ENCODE peak calls at places on chromosomes 11 and 22, in ten cellular contexts. A is transverse colon; P is CD4-positive, alpha-beta T cell; W is fibroblast of mammary gland; D is BJ; V is H9; E is foreskin fibroblast; N is AG10803; O is mucosa of descending colon; H is CD8-positive, alpha-beta T cell. X is an unnamed sample.

GRCh38 chr11:34784318-34784841 is 131.8 kb downstream of the APIP start:
- DNase-seq in A (no peak), P (no peak), W (no peak), D (no peak), V (no peak), E (no peak), N (no peak), O (no peak), H (no peak), X (no peak)

GRCh38 chr22:17998913-17999312 is 25.4 kb downstream of the MICAL3 start:
- DNase-seq in A (no peak), P (no peak), W (no peak), D (no peak), V (no peak), E (no peak), N (no peak), O (no peak), H (no peak), X (no peak)

GRCh38 chr22:24772493-24773220 is 1.9 kb downstream of the PIWIL3 start:
- DNase-seq in A (no peak), P (no peak), W (peak), D (no peak), V (peak), E (peak), N (peak), O (no peak), H (no peak), X (no peak)

GRCh38 chr11:33733978-33734377 is 2.2 kb downstream of the CD59 start:
- DNase-seq in A (no peak), P (no peak), W (no peak), D (no peak), V (no peak), E (no peak), N (no peak), O (no peak), H (no peak), X (no peak)

GRCh38 chr11:69949327-69949726 is 128.8 kb upstream of the ANO1 start:
- DNase-seq in A (no peak), P (no peak), W (peak), D (peak), V (peak), E (peak), N (peak), O (no peak), H (no peak), X (no peak)

GRCh38 chr22:47038206-47038835 is 275.9 kb downstream of the TBC1D22A start:
- DNase-seq in A (no peak), P (no peak), W (no peak), D (no peak), V (no peak), E (no peak), N (no peak), O (no peak), H (no peak), X (no peak)

GRCh38 chr22:48921411-48921903 is 906.2 kb downstream of the BRD1 start:
- DNase-seq in A (no peak), P (no peak), W (no peak), D (no peak), V (no peak), E (no peak), N (no peak), O (no peak), H (no peak), X (no peak)

GRCh38 chr11:81267246-81267645 is 1466.4 kb downstream of the FAM181B start:
- DNase-seq in A (no peak), P (no peak), W (no peak), D (no peak), V (no peak), E (no peak), N (no peak), O (no peak), H (no peak), X (no peak)

GRCh38 chr11:130829801-130830562 is 86.3 kb downstream of the SNX19 start:
- DNase-seq in A (peak), P (no peak), W (peak), D (no peak), V (no peak), E (no peak), N (peak), O (peak), H (no peak), X (no peak)

GRCh38 chr11:73493838-73494598 is 103.9 kb downstream of the FAM168A start:
- DNase-seq in A (no peak), P (no peak), W (peak), D (peak), V (peak), E (peak), N (peak), O (no peak), H (no peak), X (no peak)

GRCh38 chr11:110565690-110566336 is 136.1 kb downstream of the FDX1 start:
- DNase-seq in A (no peak), P (no peak), W (no peak), D (no peak), V (no peak), E (no peak), N (no peak), O (peak), H (no peak), X (no peak)

GRCh38 chr11:119057000-119057769 is at the start of gene HYOU1:
- DNase-seq in A (peak), P (peak), W (peak), D (peak), V (peak), E (peak), N (peak), O (peak), H (peak), X (peak)
- TF ChIP-seq CTCF in A (peak), P (peak), W (peak), D (peak), V (peak), E (peak), N (peak), O (no peak), H (no peak), X (no peak)

DNA sequence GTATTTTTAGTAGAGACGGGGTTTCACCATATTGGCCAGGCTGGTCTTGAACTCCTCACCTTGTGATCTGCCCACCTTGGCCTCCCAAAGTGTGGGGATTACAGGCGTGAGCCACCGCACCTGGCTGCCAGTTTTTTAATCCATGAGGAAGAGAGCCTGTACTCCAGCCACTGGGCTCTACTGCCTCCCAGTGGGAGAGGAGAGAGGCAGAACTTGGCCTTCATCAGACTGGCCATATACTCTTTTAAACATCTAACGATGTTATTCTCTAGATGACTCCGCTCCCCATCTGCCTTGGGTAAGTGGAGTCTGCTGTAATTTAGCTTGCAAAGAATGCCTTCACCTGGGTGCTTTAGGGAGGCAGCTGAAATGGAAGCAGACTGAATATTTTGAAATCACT is 34.6 kb downstream of the SLC6A5 start:
- DNase-seq in A (no peak), P (no peak), W (no peak), D (no peak), V (peak), E (no peak), N (no peak), O (no peak), H (no peak), X (no peak)
- TF ChIP-seq CTCF in A (no peak), P (no peak), W (peak), D (no peak), V (peak), E (no peak), N (no peak), O (no peak), H (no peak), X (no peak)

DNA sequence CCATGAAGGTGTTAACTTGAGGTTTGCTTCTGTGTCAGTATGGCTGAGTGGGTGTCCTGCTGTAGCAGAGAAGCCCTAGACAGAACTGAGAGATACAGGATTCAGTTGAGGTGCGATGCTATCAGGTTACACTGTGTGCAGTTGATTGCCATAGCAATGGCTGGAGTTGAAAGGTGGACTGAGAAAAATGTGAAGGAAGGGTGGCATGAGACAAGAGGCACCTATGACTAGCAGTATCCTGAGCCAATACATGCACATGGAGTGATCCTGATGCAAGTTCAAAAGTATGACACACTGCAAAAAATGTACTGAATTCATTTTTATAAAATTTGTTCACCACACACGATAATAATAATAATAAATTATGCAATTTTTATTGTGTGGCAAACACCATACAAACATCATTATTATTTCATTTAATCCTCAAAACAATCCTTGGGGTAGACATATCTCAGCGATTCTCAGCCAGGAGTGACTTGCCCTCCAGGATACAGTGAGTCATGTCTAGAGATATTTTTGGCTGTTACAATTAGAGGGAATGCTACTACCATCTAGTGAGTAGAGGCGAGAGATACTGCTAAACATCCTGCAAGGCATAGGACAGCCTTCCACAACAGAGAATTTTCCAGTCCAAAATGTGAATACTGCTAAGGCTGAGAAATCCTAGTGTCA is 3.9 kb upstream of the PIWIL4 start:
- DNase-seq in A (no peak), P (no peak), W (peak), D (no peak), V (no peak), E (no peak), N (peak), O (no peak), H (no peak), X (no peak)
- TF ChIP-seq CTCF in A (no peak), P (no peak), W (peak), D (peak), V (no peak), E (peak), N (peak), O (no peak), H (no peak), X (no peak)

DNA sequence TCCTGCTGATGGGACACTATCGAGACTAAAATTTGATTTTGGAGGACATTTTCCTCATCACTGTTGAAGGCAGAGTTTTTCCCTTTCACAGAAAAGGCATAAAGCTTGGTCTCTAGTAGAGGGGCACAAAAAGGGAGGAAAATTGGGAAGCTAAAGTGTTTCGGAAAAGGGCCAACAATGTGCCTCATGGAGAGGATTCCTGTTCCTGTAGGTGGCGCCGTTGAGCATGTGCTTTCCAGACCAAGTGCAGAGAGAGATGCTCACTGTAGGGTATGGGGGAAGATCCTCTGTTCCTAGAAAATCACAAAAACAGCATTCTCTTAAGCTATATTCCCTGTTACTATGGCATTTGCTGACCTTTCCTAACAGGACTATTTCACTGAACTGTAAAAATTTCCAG is 18.4 kb upstream of the OR4C5 start:
- DNase-seq in A (no peak), P (no peak), W (no peak), D (no peak), V (no peak), E (no peak), N (no peak), O (no peak), H (no peak), X (no peak)
- TF ChIP-seq CTCF in A (no peak), P (no peak), W (peak), D (no peak), V (peak), E (no peak), N (no peak), O (no peak), H (no peak), X (no peak)

GRCh38 chr22:36177160-36177559 is 16.6 kb upstream of the APOL3 start:
- DNase-seq in A (no peak), P (no peak), W (no peak), D (no peak), V (no peak), E (no peak), N (no peak), O (no peak), H (no peak), X (no peak)

GRCh38 chr22:36180038-36180880 is 19.7 kb upstream of the APOL3 start:
- DNase-seq in A (peak), P (peak), W (peak), D (no peak), V (peak), E (peak), N (peak), O (peak), H (peak), X (peak)

GRCh38 chr22:36171941-36172340 is 11.4 kb upstream of the APOL3 start:
- DNase-seq in A (no peak), P (no peak), W (no peak), D (no peak), V (peak), E (no peak), N (no peak), O (no peak), H (no peak), X (no peak)

GRCh38 chr22:36180928-36181327 is 20.4 kb upstream of the APOL3 start:
- DNase-seq in A (no peak), P (no peak), W (no peak), D (no peak), V (no peak), E (no peak), N (no peak), O (no peak), H (no peak), X (no peak)

DNA sequence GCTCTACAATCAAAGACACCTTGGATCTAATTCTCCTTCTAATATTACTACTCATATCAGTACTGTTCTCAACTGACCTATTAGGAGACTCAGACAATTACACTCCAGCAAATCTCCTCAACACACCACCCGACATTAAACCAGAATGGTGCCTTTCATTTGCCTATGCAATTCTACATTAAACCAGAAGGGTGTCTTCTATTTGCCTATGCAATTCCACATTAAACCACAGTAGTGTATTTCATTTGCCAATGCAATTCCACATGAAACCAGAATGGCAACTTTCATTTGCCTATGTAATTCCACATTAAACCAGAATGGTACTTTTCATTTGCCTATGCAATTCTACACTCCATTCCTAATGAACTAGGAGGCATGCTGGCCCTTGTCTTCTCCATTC is 15.3 kb upstream of the APOL3 start:
- DNase-seq in A (no peak), P (no peak), W (no peak), D (no peak), V (no peak), E (no peak), N (no peak), O (no peak), H (no peak), X (no peak)
- TF ChIP-seq CTCF in A (no peak), P (no peak), W (no peak), D (peak), V (peak), E (no peak), N (no peak), O (no peak), H (no peak), X (no peak)

DNA sequence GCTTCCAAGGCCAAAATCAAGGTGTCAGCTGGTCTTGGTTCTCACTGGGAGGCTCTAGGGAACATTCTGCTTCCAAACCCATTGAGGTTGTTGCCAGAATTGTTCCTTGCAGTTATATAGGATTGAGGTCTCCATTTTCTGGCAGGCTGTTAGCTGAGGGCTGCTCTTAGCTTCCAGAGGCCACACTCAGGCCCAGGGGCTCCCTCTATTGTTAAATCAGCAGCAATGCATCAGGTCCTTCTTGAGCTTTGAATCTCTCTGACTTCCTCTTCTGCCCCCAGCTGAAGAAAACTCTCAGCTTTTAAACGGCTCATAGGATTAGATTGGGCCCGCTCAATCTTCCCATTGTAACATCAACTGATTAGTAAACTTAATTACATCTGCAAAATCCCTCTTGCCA is 39.3 kb upstream of the BSX start:
- DNase-seq in A (peak), P (peak), W (peak), D (no peak), V (peak), E (peak), N (peak), O (peak), H (peak), X (no peak)
- TF ChIP-seq CTCF in A (peak), P (peak), W (peak), D (peak), V (peak), E (peak), N (peak), O (peak), H (peak), X (no peak)

DNA sequence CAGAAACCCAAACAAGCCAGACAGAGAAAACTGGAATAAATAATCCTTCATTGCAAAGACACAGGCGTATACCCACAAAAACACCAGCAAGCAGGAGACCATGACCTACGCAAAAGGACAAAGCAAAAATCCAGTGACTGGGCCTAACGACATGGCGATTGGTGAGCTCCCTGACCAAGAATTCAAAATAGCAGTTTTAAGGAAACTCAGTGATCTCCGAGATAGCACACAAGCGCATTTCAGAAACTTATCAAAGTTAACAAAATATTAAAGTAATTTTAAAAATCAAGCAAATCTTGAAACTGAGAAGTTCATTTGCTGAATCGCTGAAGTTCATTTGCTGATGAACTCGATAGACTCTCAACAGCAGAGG is 27.6 kb downstream of the DBX1 start:
- DNase-seq in A (no peak), P (no peak), W (no peak), D (no peak), V (no peak), E (no peak), N (no peak), O (no peak), H (no peak), X (no peak)
- TF ChIP-seq CTCF in A (no peak), P (peak), W (no peak), D (no peak), V (peak), E (no peak), N (no peak), O (no peak), H (no peak), X (no peak)

DNA sequence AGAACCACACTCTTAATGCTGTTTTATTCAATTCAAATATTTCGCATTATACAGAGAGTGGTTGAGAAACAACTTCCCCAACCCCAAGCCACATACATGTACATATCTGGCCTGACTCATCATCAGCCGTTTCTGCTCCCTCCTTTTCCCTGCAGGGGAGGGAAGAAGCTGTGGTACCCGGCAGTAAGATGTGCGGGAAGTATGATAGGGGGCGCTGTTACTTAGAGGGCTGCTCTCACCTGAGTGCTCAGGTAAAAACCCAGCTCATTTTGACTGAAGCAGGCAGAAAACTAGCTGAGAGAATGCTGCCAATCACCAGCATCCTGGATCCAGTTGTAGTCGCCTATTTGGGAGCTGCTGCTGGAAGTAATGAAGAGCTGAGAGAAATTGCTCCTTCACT is 85.6 kb downstream of the NELL1 start:
- DNase-seq in A (no peak), P (no peak), W (no peak), D (no peak), V (peak), E (no peak), N (no peak), O (no peak), H (no peak), X (no peak)
- TF ChIP-seq CTCF in A (no peak), P (no peak), W (no peak), D (no peak), V (peak), E (no peak), N (no peak), O (no peak), H (no peak), X (no peak)

DNA sequence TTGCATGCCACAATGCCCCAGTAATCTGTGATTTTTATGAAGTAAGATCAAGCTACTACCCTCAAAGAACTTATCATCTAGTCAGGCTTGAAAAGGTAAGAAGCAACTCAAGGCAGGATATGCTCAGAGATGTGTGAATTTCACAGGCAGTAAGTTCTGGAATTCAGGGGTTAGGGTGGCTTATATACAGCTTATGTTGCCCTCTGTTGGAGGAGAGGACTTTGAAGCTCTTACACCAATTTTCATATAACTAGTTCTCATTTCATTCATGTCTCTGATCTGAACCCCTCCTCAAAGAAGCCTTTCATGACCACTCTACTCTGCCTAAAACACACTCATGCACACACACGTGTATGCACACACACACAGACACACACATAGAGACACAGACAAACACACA is 220.5 kb upstream of the ZBED5 start:
- DNase-seq in A (no peak), P (no peak), W (peak), D (no peak), V (no peak), E (peak), N (peak), O (no peak), H (no peak), X (no peak)
- TF ChIP-seq CTCF in A (no peak), P (no peak), W (peak), D (peak), V (peak), E (no peak), N (no peak), O (no peak), H (no peak), X (no peak)

DNA sequence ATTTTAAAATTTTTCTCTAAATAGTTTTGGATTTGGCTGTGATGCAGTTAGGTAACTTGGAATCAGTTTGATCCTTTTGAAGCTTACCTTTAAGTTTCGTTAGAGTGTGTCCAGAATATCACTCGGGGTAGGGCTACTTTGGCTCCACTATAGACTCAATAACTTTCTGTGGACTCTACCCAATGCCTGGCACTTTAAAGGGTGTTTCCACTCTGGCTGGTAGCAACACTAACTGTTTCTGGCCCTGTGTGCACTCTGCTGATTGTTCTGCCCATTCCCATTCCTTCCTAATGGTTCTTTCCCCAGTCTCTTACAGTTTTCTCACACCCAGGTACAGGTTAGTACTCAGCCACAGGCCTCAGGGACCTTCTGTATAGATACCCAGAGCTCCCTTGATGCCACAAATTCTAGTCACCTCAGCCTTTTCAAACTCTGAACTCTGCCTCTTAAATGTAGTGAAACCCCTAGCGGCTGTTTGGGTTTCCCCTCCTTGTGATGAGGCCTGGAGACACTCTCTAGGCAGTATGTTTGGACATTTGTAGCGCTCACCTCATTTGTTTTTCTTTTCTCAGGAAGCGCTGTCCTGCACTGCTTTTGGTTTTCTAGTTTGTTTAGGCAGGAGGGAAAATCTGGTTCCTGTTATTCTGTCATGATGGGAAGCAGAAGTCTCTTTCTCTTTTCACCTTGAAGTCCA is 16.8 kb downstream of the CUL5 start:
- DNase-seq in A (no peak), P (no peak), W (no peak), D (no peak), V (no peak), E (no peak), N (no peak), O (no peak), H (no peak), X (no peak)
- TF ChIP-seq CTCF in A (peak), P (no peak), W (no peak), D (peak), V (peak), E (no peak), N (no peak), O (no peak), H (no peak), X (no peak)

X was measured in omental fat pad.